ENCODE peak calls at places on chromosomes 5 and 9, in eight cellular contexts. K is CD8-positive, alpha-beta T cell; J is HCT116; M is kidney epithelial cell; I is AG04450; S is glutamatergic neuron; Q is lower leg skin; O is HFFc6. F is an unnamed sample.

GRCh38 chr5:103498800-103499199 is 63.8 kb downstream of the NUDT12 start:
- DNase-seq in S (no peak), J (no peak), M (no peak), K (no peak), O (no peak), I (no peak), Q (no peak), F (no peak)

GRCh38 chr5:171615201-171616001 is 170.2 kb upstream of the SMIM23 start:
- DNase-seq in K (no peak), M (no peak), J (no peak), I (no peak), Q (peak), O (no peak), S (peak), F (no peak)

GRCh38 chr5:55223219-55223987 is 3.7 kb downstream of the MCIDAS start:
- DNase-seq in S (peak), J (no peak), Q (no peak), O (no peak), I (no peak), M (no peak), K (no peak), F (peak)

GRCh38 chr9:2335260-2335659 is 286.3 kb upstream of the VLDLR start:
- DNase-seq in M (no peak), S (no peak), J (no peak), Q (no peak), O (no peak), I (no peak), K (no peak), F (no peak)

GRCh38 chr5:154923441-154924430 is 14.3 kb downstream of the GEMIN5 start:
- DNase-seq in O (no peak), I (no peak), Q (no peak), M (no peak), K (no peak), S (no peak), J (no peak), F (no peak)

GRCh38 chr5:113204525-113205161 is 228.0 kb downstream of the DCP2 start:
- DNase-seq in O (no peak), I (no peak), S (no peak), J (no peak), K (no peak), Q (peak), M (no peak), F (no peak)

GRCh38 chr9:128927731-128928411 is 7.1 kb downstream of the PHYHD1 start:
- DNase-seq in O (no peak), M (no peak), K (peak), Q (no peak), S (peak), J (peak), I (no peak), F (peak)

GRCh38 chr5:155087036-155087435 is 73.5 kb downstream of the KIF4B start:
- DNase-seq in O (peak), I (no peak), Q (no peak), M (no peak), K (no peak), J (no peak), S (no peak), F (no peak)

GRCh38 chr9:124257070-124257864 is 482 bp upstream of the NEK6 start:
- DNase-seq in O (no peak), K (no peak), S (no peak), Q (no peak), M (no peak), I (no peak), J (no peak), F (peak)

DNA sequence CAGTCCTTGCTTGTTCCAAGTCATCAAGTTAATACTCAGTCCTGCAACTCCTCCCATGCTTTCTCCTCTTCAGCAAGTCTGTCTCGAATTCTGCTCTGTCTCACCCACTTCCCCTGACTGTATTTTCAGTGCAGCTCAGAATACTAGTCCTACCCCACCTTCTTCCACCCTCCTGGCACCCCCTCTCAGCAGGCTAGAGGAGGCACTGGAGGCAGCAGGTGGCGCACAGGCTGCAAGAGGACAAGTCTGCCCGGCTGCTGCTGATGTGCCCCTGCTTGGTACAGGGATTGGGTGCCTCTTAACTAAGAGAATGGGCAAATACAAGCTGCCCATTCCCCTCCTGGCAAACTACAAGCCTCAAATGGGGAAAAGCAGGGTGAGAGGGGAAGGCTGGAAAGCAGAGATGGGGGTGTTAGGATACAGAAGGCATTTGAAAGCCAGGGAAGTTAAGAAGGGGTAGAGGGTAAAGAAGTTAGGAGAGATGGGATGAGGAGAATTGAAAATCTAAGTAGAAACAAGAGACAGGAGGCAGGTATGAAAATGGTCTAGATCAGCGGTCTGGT is 5.0 kb downstream of the TLN1 start:
- DNase-seq in I (no peak), K (no peak), M (peak), S (no peak), J (no peak), Q (no peak), O (peak), F (no peak)
- TF ChIP-seq CTCF in I (peak), K (peak), M (peak), S (no peak), J (no peak), Q (no peak), O (peak), F (peak)

DNA sequence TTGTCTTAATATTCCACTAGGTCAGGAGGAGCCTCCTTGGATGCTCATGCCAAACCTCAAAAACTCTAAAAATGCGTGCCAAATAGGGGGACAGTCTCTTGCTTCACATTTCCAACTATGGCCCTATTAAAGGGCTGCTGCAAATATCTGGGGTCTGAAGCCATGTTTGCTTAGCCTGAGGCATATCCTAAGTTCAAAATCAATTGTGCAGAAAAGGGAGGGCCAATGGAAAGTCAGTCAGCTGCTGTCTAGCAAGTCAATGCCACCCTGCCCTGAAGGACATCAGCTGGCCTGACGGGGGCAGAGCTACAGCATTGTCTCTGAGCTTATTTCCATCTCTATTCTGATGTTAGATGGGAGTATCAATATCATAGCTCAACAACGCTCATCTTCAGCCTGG is 93.6 kb downstream of the SH3TC2 start:
- DNase-seq in K (no peak), M (no peak), O (peak), Q (no peak), J (no peak), I (no peak), S (no peak), F (no peak)
- TF ChIP-seq CTCF in K (no peak), M (no peak), O (peak), Q (no peak), J (peak), I (no peak), S (no peak), F (no peak)

GRCh38 chr9:23254404-23255184 is 571.4 kb downstream of the ELAVL2 start:
- DNase-seq in J (no peak), S (no peak), M (no peak), I (no peak), K (no peak), Q (no peak), O (no peak), F (no peak)
- TF ChIP-seq CTCF in J (no peak), S (no peak), M (no peak), I (no peak), K (no peak), Q (no peak), O (no peak), F (no peak)

DNA sequence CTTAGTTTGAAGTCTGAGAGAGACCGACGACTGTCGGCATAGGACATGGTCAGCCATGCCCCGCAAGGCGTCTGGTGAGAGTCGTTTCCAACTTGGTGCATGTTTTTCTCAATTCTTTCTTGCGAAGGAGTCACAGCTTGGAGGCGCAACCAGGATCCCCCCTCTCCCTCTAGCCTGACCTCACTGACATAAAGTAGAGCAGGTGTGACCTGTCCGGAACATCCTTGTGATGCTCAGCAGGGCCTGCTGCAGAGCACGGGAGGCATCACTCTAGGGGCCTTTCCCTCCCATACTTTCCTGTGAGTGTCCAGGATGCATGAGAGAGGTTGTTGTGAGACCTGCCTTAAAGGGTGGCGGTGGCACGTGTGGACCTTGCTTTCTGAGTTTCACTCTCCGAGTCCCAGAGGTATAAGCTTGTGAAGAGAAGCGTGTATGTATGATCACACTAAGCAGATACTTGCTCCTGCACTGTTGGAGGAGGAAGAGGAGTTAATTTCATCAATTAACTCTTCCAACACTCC is 5.0 kb downstream of the TENT4A start:
- DNase-seq in M (no peak), J (no peak), O (no peak), I (no peak), S (no peak), Q (peak), K (no peak), F (no peak)
- TF ChIP-seq CTCF in M (no peak), J (no peak), O (no peak), I (no peak), S (no peak), Q (no peak), K (no peak), F (no peak)

F was measured in GM13976.